ENCODE peak calls at places on chromosome 13, in nine cellular contexts. C, V, J, K, H, Q, Y, P and G are unnamed samples.
A peak's percentile ranks its signal among the peaks of the same experiment; 100 is the strongest.

GRCh38 chr13:33033361-33033812 is 17.2 kb downstream of the KL start:
- DNase-seq in H (no peak), Y (no peak), K (no peak), Q (no peak), C (no peak), J (no peak), P (no peak), V (no peak), G (peak; percentile 13)

GRCh38 chr13:78610381-78610883 is 7.1 kb upstream of the POU4F1 start:
- DNase-seq in Y (peak; percentile 15), C (no peak), P (no peak), Q (no peak), J (no peak), H (no peak), K (no peak), V (no peak), G (no peak)

GRCh38 chr13:25186187-25186586 is 14.1 kb upstream of the AMER2 start:
- DNase-seq in V (no peak), P (no peak), H (no peak), K (no peak), J (no peak), Y (no peak), Q (no peak), C (no peak), G (no peak)

GRCh38 chr13:51539887-51540286 is 44.4 kb upstream of the WDFY2 start:
- DNase-seq in J (no peak), K (no peak), Q (no peak), Y (peak; percentile 61), H (no peak), P (no peak), V (no peak), C (no peak), G (peak; percentile 34)

GRCh38 chr13:83295684-83296083 is 586.6 kb downstream of the SLITRK1 start:
- DNase-seq in H (no peak), Q (no peak), K (no peak), C (no peak), V (no peak), Y (peak; percentile 16), P (no peak), J (no peak), G (no peak)

GRCh38 chr13:102774596-102775375 is 1.2 kb upstream of the TEX30 start:
- DNase-seq in K (no peak), Y (no peak), H (no peak), V (no peak), Q (no peak), C (no peak), J (no peak), P (no peak), G (no peak)

GRCh38 chr13:67650471-67650870 is 420.3 kb upstream of the PCDH9 start:
- DNase-seq in Y (no peak), K (no peak), P (no peak), Q (no peak), H (no peak), V (no peak), J (no peak), C (no peak), G (no peak)

GRCh38 chr13:44305845-44306244 is 67.8 kb upstream of the SERP2 start:
- DNase-seq in Q (no peak), P (no peak), V (no peak), Y (peak; percentile 4), C (no peak), J (no peak), K (no peak), H (no peak), G (no peak)

GRCh38 chr13:109370486-109370885 is 415.9 kb downstream of the IRS2 start:
- DNase-seq in C (no peak), H (no peak), P (no peak), V (no peak), J (no peak), K (no peak), Y (no peak), Q (no peak), G (no peak)

GRCh38 chr13:25187596-25187995 is 15.5 kb upstream of the AMER2 start:
- DNase-seq in C (no peak), V (no peak), H (no peak), K (no peak), Y (no peak), J (no peak), P (no peak), Q (no peak), G (no peak)

GRCh38 chr13:48874165-48874564 is 101.5 kb upstream of the FNDC3A start:
- DNase-seq in C (peak; percentile 12), J (no peak), V (no peak), K (no peak), H (no peak), P (peak; percentile 65), Q (no peak), Y (no peak), G (no peak)
- H3K4me3 ChIP-seq in C (no peak overlapping the region), J (no peak overlapping the region), V (no peak overlapping the region), K (no peak overlapping the region), H (no peak overlapping the region), P (no peak overlapping the region), Q (no peak overlapping the region), Y (no peak overlapping the region), G (no peak overlapping the region)

GRCh38 chr13:31044658-31045620 is 112.5 kb downstream of the TEX26 start:
- DNase-seq in J (no peak), H (no peak), C (no peak), K (no peak), Y (no peak), V (no peak), Q (no peak), P (no peak), G (no peak)

GRCh38 chr13:31042084-31042483 is 109.6 kb downstream of the TEX26 start:
- DNase-seq in K (no peak), J (no peak), Y (no peak), C (no peak), H (no peak), Q (no peak), P (no peak), V (no peak), G (no peak)

GRCh38 chr13:31045621-31046081 is 113.2 kb downstream of the TEX26 start:
- DNase-seq in H (no peak), C (peak; percentile 88), P (peak; percentile 75), V (no peak), Y (peak; percentile 89), K (peak; percentile 94), Q (peak; percentile 85), J (no peak), G (peak; percentile 94)

GRCh38 chr13:31042501-31043165 is 110.2 kb downstream of the TEX26 start:
- DNase-seq in K (no peak), H (no peak), P (no peak), Y (no peak), C (no peak), J (no peak), V (no peak), Q (no peak), G (no peak)

GRCh38 chr13:31043891-31044657 is 111.6 kb downstream of the TEX26 start:
- DNase-seq in Y (peak; percentile 70), C (peak; percentile 90), V (peak; percentile 74), J (peak; percentile 67), K (peak; percentile 65), Q (no peak), P (peak; percentile 66), H (peak; percentile 79), G (peak; percentile 91)
- H3K4me3 ChIP-seq in Y (no peak overlapping the region), C (no peak overlapping the region), V (no peak overlapping the region), J (no peak overlapping the region), K (no peak overlapping the region), Q (no peak overlapping the region), P (no peak overlapping the region), H (no peak overlapping the region), G (no peak overlapping the region)

GRCh38 chr13:46386426-46386995 is 541 bp downstream of the RUBCNL start:
- DNase-seq in J (peak; percentile 15), P (no peak), H (no peak), C (no peak), V (no peak), K (no peak), Y (peak; percentile 20), Q (no peak), G (peak; percentile 38)

GRCh38 chr13:46380242-46380641 is 6.8 kb downstream of the RUBCNL start:
- DNase-seq in C (no peak), Y (no peak), J (no peak), H (no peak), P (no peak), V (no peak), Q (no peak), K (no peak), G (no peak)

GRCh38 chr13:46382224-46382623 is 4.8 kb downstream of the RUBCNL start:
- DNase-seq in Y (no peak), V (no peak), H (no peak), J (no peak), Q (no peak), K (no peak), C (no peak), P (no peak), G (no peak)

GRCh38 chr13:46385946-46386345 is 1.1 kb downstream of the RUBCNL start:
- DNase-seq in H (no peak), J (no peak), K (no peak), Y (no peak), C (no peak), Q (no peak), P (no peak), V (no peak), G (no peak)

DNA sequence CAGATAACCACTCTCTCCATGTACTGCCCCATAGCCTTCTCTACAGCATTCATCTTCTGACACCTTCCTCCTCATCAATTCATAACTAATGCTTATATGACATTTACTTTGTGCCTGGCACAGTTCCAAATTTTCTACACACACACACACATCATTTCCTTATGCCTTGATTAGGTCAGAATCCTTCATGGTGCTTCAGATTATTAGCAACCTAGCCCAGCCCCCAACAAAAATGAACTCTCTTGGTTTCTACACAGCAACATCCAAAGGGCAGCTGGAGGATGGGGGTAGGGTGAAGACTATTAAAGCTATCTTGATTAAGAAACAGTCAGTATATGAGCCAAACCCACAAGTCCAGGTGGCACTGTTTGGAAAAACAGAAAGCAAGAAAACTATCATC is 3.7 kb downstream of the RUBCNL start:
- DNase-seq in Y (peak; percentile 42), V (no peak), C (no peak), K (no peak), Q (no peak), J (no peak), P (no peak), H (no peak), G (no peak)
- H3K4me3 ChIP-seq in Y (no peak overlapping the region), V (no peak overlapping the region), C (no peak overlapping the region), K (no peak overlapping the region), Q (no peak overlapping the region), J (no peak overlapping the region), P (no peak overlapping the region), H (no peak overlapping the region), G (no peak overlapping the region)

GRCh38 chr13:35597451-35597850 is 121.0 kb upstream of the MAB21L1 start:
- DNase-seq in Y (no peak), Q (no peak), V (no peak), J (no peak), K (no peak), C (no peak), P (no peak), H (no peak), G (no peak)

GRCh38 chr13:35598790-35599369 is 122.4 kb upstream of the MAB21L1 start:
- DNase-seq in J (no peak), K (no peak), H (no peak), V (no peak), P (no peak), C (no peak), Q (no peak), Y (no peak), G (peak; percentile 12)

GRCh38 chr13:35599385-35599784 is 122.9 kb upstream of the MAB21L1 start:
- DNase-seq in Q (no peak), J (no peak), P (no peak), V (no peak), H (no peak), Y (peak; percentile 12), C (no peak), K (no peak), G (peak; percentile 8)

GRCh38 chr13:35600137-35600536 is 123.6 kb upstream of the MAB21L1 start:
- DNase-seq in Y (peak; percentile 76), V (no peak), C (no peak), J (no peak), K (no peak), Q (no peak), H (no peak), P (no peak), G (no peak)

GRCh38 chr13:35598233-35598632 is 121.7 kb upstream of the MAB21L1 start:
- DNase-seq in C (no peak), K (no peak), H (no peak), V (no peak), J (no peak), P (no peak), Q (no peak), Y (no peak), G (no peak)
- H3K4me3 ChIP-seq in C (no peak overlapping the region), K (no peak overlapping the region), H (no peak overlapping the region), V (no peak overlapping the region), J (no peak overlapping the region), P (no peak overlapping the region), Q (no peak overlapping the region), Y (no peak overlapping the region), G (no peak overlapping the region)